ENCODE peak calls at places on chromosomes 13 and 19, in eight cellular contexts. D is PC-9, Y is glutamatergic neuron, P is M059J, N is ovary, R is tibial nerve, B is NCI-H2081, K is HTR-8/SVneo. J is an unnamed sample.

GRCh38 chr19:21482863-21483276 is 22.5 kb upstream of the ZNF429 start:
- DNase-seq in D (no peak), Y (peak), P (no peak), N (peak), R (no peak), B (no peak), K (no peak), J (no peak)

GRCh38 chr13:83732755-83733154 is 149.5 kb downstream of the SLITRK1 start:
- DNase-seq in D (no peak), Y (no peak), P (no peak), N (no peak), R (no peak), B (no peak), K (no peak), J (no peak)

GRCh38 chr19:9075064-9075964 is 11.5 kb upstream of the OR1M1 start:
- DNase-seq in D (peak), Y (no peak), P (peak), N (peak), R (peak), B (no peak), K (peak), J (peak)

GRCh38 chr19:35725216-35725861 is 7.5 kb downstream of the KMT2B start:
- DNase-seq in D (no peak), Y (no peak), P (no peak), N (no peak), R (no peak), B (no peak), K (no peak), J (no peak)

GRCh38 chr13:105991622-105992254 is 543.7 kb downstream of the EFNB2 start:
- DNase-seq in D (peak), Y (no peak), P (peak), N (no peak), R (no peak), B (no peak), K (no peak), J (no peak)

GRCh38 chr13:21395953-21396352 is 63.1 kb downstream of the ZDHHC20 start:
- DNase-seq in D (no peak), Y (no peak), P (no peak), N (no peak), R (no peak), B (no peak), K (no peak), J (no peak)

GRCh38 chr19:51365211-51366049 is 758 bp downstream of the ETFB start:
- DNase-seq in D (peak), Y (no peak), P (peak), N (peak), R (peak), B (no peak), K (no peak), J (no peak)

GRCh38 chr19:632228-633067 is 889 bp downstream of the POLRMT start:
- DNase-seq in D (no peak), Y (peak), P (peak), N (no peak), R (peak), B (peak), K (peak), J (peak)

GRCh38 chr13:29845440-29846056 is 4.9 kb downstream of the UBL3 start:
- DNase-seq in D (no peak), Y (no peak), P (no peak), N (no peak), R (no peak), B (no peak), K (no peak), J (no peak)

GRCh38 chr19:30287973-30288372 is 84.2 kb upstream of the ZNF536 start:
- DNase-seq in D (no peak), Y (no peak), P (no peak), N (no peak), R (no peak), B (no peak), K (no peak), J (no peak)

GRCh38 chr13:32911506-32911905 is 104.7 kb upstream of the KL start:
- DNase-seq in D (no peak), Y (no peak), P (peak), N (no peak), R (no peak), B (peak), K (peak), J (peak)

GRCh38 chr19:32339988-32340874 is 5.2 kb upstream of the ZNF507 start:
- DNase-seq in D (no peak), Y (peak), P (peak), N (peak), R (peak), B (peak), K (no peak), J (peak)

GRCh38 chr13:71864981-71865857 is 1.8 kb downstream of the DACH1 start:
- DNase-seq in D (no peak), Y (peak), P (peak), N (peak), R (no peak), B (peak), K (no peak), J (peak)

GRCh38 chr13:74040200-74040599 is 94.0 kb downstream of the KLF12 start:
- DNase-seq in D (no peak), Y (peak), P (peak), N (peak), R (no peak), B (no peak), K (peak), J (peak)

GRCh38 chr19:29714371-29714952 is 599 bp downstream of the C19orf12 start:
- DNase-seq in D (no peak), Y (no peak), P (no peak), N (no peak), R (no peak), B (no peak), K (no peak), J (no peak)

GRCh38 chr13:100674848-100675659 is 459 bp upstream of the TMTC4 start:
- DNase-seq in D (peak), Y (peak), P (peak), N (peak), R (peak), B (peak), K (peak), J (peak)

GRCh38 chr19:10105241-10106099 is 692 bp upstream of the PPAN start:
- DNase-seq in D (no peak), Y (no peak), P (no peak), N (no peak), R (no peak), B (no peak), K (no peak), J (no peak)

GRCh38 chr19:4977299-4978174 is 8.6 kb downstream of the KDM4B start:
- DNase-seq in D (no peak), Y (no peak), P (peak), N (peak), R (peak), B (no peak), K (peak), J (no peak)

GRCh38 chr19:4871711-4872110 is 4.2 kb upstream of the PLIN3 start:
- DNase-seq in D (no peak), Y (no peak), P (no peak), N (no peak), R (no peak), B (no peak), K (no peak), J (no peak)

GRCh38 chr19:6271721-6272410 is 7.9 kb downstream of the MLLT1 start:
- DNase-seq in D (no peak), Y (no peak), P (peak), N (peak), R (peak), B (peak), K (no peak), J (no peak)

GRCh38 chr19:18520848-18521691 is 800 bp downstream of the ELL start:
- DNase-seq in D (no peak), Y (peak), P (no peak), N (peak), R (peak), B (no peak), K (no peak), J (peak)

GRCh38 chr19:2207991-2208860 is 27.9 kb downstream of the PLEKHJ1 start:
- DNase-seq in D (no peak), Y (peak), P (no peak), N (no peak), R (peak), B (no peak), K (no peak), J (peak)

GRCh38 chr19:7658219-7658686 is 10.6 kb upstream of the RETN start:
- DNase-seq in D (no peak), Y (no peak), P (peak), N (no peak), R (no peak), B (no peak), K (no peak), J (no peak)

GRCh38 chr13:83622422-83622784 is 259.9 kb downstream of the SLITRK1 start:
- DNase-seq in D (no peak), Y (no peak), P (peak), N (no peak), R (no peak), B (no peak), K (no peak), J (no peak)

GRCh38 chr13:34591801-34592454 is 350.1 kb upstream of the NBEA start:
- DNase-seq in D (no peak), Y (no peak), P (no peak), N (no peak), R (peak), B (no peak), K (no peak), J (no peak)

GRCh38 chr13:80408270-80408669 is 67.3 kb upstream of the SPRY2 start:
- DNase-seq in D (no peak), Y (no peak), P (peak), N (no peak), R (no peak), B (no peak), K (no peak), J (no peak)

GRCh38 chr13:110261166-110262081 is 45.5 kb downstream of the COL4A1 start:
- DNase-seq in D (no peak), Y (no peak), P (no peak), N (no peak), R (no peak), B (no peak), K (no peak), J (no peak)

J was measured in nephron progenitor cell.